ENCODE peak calls at places on chromosomes 6 and 20, in seven cellular contexts. W is activated naive CD4-positive, alpha-beta T cell treated with anti-CD3 and anti-CD28 coated beads, Interleukin-2, amount 10 ng/mL, durations not matched to agents 7 days and 5 days; I is choroid plexus epithelial cell; K is mucosa of gallbladder; D is GM06990; X is CD4-positive, alpha-beta memory T cell; O is HEK293T. G is an unnamed sample.

GRCh38 chr6:158256746-158257424 is 55.4 kb upstream of the TULP4 start:
- DNase-seq in W (no peak), I (no peak), K (no peak), D (no peak), X (no peak), O (no peak), G (no peak)

GRCh38 chr6:44342052-44342451 is 398 bp upstream of the SPATS1 start:
- DNase-seq in W (no peak), I (no peak), K (no peak), D (no peak), X (no peak), O (no peak), G (no peak)

GRCh38 chr6:154958469-154958868 is 36.6 kb upstream of the TIAM2 start:
- DNase-seq in W (no peak), I (no peak), K (no peak), D (no peak), X (no peak), O (no peak), G (no peak)

GRCh38 chr6:133326584-133326983 is 85.4 kb downstream of the EYA4 start:
- DNase-seq in W (no peak), I (no peak), K (no peak), D (no peak), X (no peak), O (peak), G (no peak)

GRCh38 chr20:25309395-25310267 is 61.7 kb downstream of the PYGB start:
- DNase-seq in W (no peak), I (peak), K (peak), D (no peak), X (no peak), O (no peak), G (no peak)

GRCh38 chr6:85580878-85581267 is 12.8 kb downstream of the SNX14 start:
- DNase-seq in W (no peak), I (peak), K (no peak), D (no peak), X (no peak), O (no peak), G (no peak)

GRCh38 chr6:157650261-157650640 is 172.8 kb upstream of the SNX9 start:
- DNase-seq in W (no peak), I (peak), K (no peak), D (no peak), X (no peak), O (no peak), G (no peak)

GRCh38 chr20:39800548-39800947 is 838.4 kb downstream of the DHX35 start:
- DNase-seq in W (no peak), I (peak), K (peak), D (no peak), X (no peak), O (no peak), G (no peak)

GRCh38 chr6:111899531-111899930 is 26.3 kb upstream of the FYN start:
- DNase-seq in W (no peak), I (no peak), K (no peak), D (no peak), X (no peak), O (no peak), G (no peak)

GRCh38 chr20:50200482-50201104 is 10.0 kb downstream of the CEBPB start:
- DNase-seq in W (no peak), I (no peak), K (no peak), D (no peak), X (no peak), O (no peak), G (no peak)

GRCh38 chr6:15441215-15441868 is 195.5 kb downstream of the JARID2 start:
- DNase-seq in W (peak), I (peak), K (peak), D (no peak), X (peak), O (peak), G (peak)

GRCh38 chr20:709864-710761 is 34.5 kb upstream of the SCRT2 start:
- DNase-seq in W (no peak), I (no peak), K (no peak), D (no peak), X (no peak), O (no peak), G (no peak)

G was measured in thoracic aorta.